ENCODE peak calls at places on chromosomes 11 and 22, in nine cellular contexts. P, X, F, H, W, L, N, B and A are unnamed samples.

GRCh38 chr11:131897976-131898375 is 527.6 kb downstream of the NTM start:
- DNase-seq in N (no peak), P (peak), L (peak), X (no peak), B (no peak), H (no peak), F (peak), W (no peak), A (no peak)

GRCh38 chr11:96741068-96741467 is 351.3 kb downstream of the JRKL start:
- DNase-seq in L (peak), N (no peak), H (no peak), P (peak), F (peak), X (no peak), W (no peak), B (no peak), A (no peak)

GRCh38 chr11:99934008-99934407 is 753.1 kb upstream of the ARHGAP42 start:
- DNase-seq in H (no peak), L (no peak), X (no peak), W (peak), P (peak), B (no peak), N (no peak), F (peak), A (no peak)

GRCh38 chr22:44092636-44093220 is 68.6 kb downstream of the PARVB start:
- DNase-seq in X (no peak), P (no peak), B (no peak), W (no peak), F (no peak), H (no peak), L (no peak), N (no peak), A (no peak)

GRCh38 chr11:101127348-101127698 is 2.3 kb downstream of the PGR start:
- DNase-seq in P (no peak), X (peak), B (no peak), F (no peak), W (no peak), N (peak), H (peak), L (no peak), A (peak)

GRCh38 chr11:102840018-102840417 is 3.4 kb downstream of the MMP3 start:
- DNase-seq in F (no peak), N (no peak), X (no peak), H (no peak), P (no peak), W (no peak), B (no peak), L (no peak), A (no peak)

GRCh38 chr11:27429740-27430451 is 42.7 kb downstream of the LGR4 start:
- DNase-seq in X (no peak), W (peak), P (peak), N (no peak), L (peak), F (no peak), H (no peak), B (no peak), A (no peak)

GRCh38 chr11:79189055-79189454 is 251.8 kb downstream of the TENM4 start:
- DNase-seq in F (no peak), H (no peak), W (no peak), L (no peak), B (no peak), X (no peak), N (no peak), P (no peak), A (no peak)

GRCh38 chr22:20141186-20142077 is 9.4 kb downstream of the CCDC188 start:
- DNase-seq in P (peak), L (peak), X (no peak), H (no peak), W (no peak), N (no peak), F (peak), B (no peak), A (no peak)

DNA sequence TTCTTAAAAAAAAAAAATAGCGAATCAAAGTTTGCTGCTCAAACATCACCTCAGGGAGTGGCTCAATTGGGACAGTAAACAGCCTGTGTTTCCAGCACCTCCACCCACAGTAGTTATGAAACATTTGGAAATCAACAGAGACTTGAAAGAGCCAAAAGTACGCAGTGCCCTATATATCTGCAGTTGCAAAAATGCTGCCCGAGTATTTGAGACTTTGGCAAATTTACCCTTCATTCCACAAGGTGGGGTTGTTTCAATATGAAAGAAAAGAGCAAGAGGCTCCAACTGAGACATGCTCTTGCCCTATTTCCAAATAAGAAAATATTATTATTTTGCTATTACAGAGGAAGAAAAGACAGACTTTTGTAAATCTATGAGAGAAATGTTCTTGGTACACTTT is 851.1 kb upstream of the RAG2 start:
- DNase-seq in H (no peak), W (peak), X (no peak), B (no peak), L (peak), N (no peak), F (peak), P (peak), A (no peak)
- TF ChIP-seq CTCF in H (no peak), W (peak), X (peak), B (peak), L (peak), N (no peak), F (peak), P (peak), A (peak)

GRCh38 chr11:10317776-10318526 is 13.1 kb downstream of the ADM start:
- DNase-seq in X (no peak), F (no peak), P (no peak), B (no peak), H (no peak), L (no peak), W (no peak), N (no peak), A (no peak)
- TF ChIP-seq CTCF in X (no peak), F (no peak), P (no peak), B (no peak), H (no peak), L (no peak), W (no peak), N (no peak), A (no peak)

GRCh38 chr22:38124236-38124974 is 13.9 kb upstream of the BAIAP2L2 start:
- DNase-seq in P (no peak), L (no peak), H (no peak), F (no peak), N (no peak), X (no peak), B (no peak), W (peak), A (no peak)
- TF ChIP-seq CTCF in P (no peak), L (no peak), H (no peak), F (no peak), N (no peak), X (no peak), B (no peak), W (peak), A (peak)

DNA sequence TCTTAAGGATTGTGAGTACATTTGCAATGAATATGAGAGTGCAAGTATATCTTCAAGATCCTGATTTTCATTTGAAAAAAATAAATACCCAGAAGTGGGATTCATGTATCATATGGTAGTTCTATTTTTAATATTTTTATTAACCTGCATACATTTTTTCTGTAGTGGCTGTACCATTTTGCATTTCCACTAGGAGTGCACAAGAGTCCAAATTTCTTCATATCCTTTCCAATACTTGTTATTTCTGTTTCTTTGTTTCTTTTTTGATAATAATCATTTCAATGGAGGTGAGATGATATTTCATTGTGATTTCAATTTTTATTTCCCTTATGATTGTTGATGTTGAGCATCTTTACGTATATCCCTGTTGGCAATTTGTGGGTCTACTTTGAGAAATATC is 759.8 kb upstream of the CNTN5 start:
- DNase-seq in W (peak), N (no peak), L (no peak), F (no peak), H (no peak), P (no peak), X (no peak), B (no peak), A (no peak)
- TF ChIP-seq CTCF in W (no peak), N (no peak), L (no peak), F (no peak), H (no peak), P (no peak), X (peak), B (no peak), A (peak)

GRCh38 chr11:68341557-68342458 is 29.4 kb downstream of the LRP5 start:
- DNase-seq in L (no peak), N (no peak), F (no peak), P (no peak), X (no peak), H (no peak), B (no peak), W (no peak), A (no peak)
- TF ChIP-seq CTCF in L (peak), N (no peak), F (peak), P (no peak), X (no peak), H (no peak), B (no peak), W (peak), A (no peak)

GRCh38 chr11:47355283-47356128 is 3.0 kb upstream of the MYBPC3 start:
- DNase-seq in W (peak), H (peak), N (peak), L (peak), F (peak), X (peak), B (no peak), P (peak), A (peak)
- TF ChIP-seq CTCF in W (peak), H (peak), N (peak), L (peak), F (peak), X (peak), B (peak), P (peak), A (peak)

GRCh38 chr11:33329705-33330329 is 72.6 kb downstream of the HIPK3 start:
- DNase-seq in L (peak), B (peak), N (no peak), H (no peak), X (peak), P (peak), F (peak), W (peak), A (no peak)
- TF ChIP-seq CTCF in L (peak), B (peak), N (peak), H (peak), X (peak), P (peak), F (peak), W (peak), A (peak)